ENCODE peak calls at places on chromosomes 6 and 20, in five cellular contexts. I, V, B, R and Y are unnamed samples.

GRCh38 chr6:24840187-24840586 is 41.5 kb upstream of the ARMH2 start:
- DNase-seq in I (no peak), V (no peak), B (no peak), R (no peak), Y (no peak)

GRCh38 chr6:170446841-170447560 is 106.1 kb downstream of the PSMB1 start:
- DNase-seq in I (no peak), V (no peak), B (no peak), R (no peak), Y (peak)

GRCh38 chr6:169323221-169323620 is 69.6 kb upstream of the THBS2 start:
- DNase-seq in I (no peak), V (no peak), B (no peak), R (no peak), Y (no peak)

GRCh38 chr6:14276667-14277404 is 159.3 kb downstream of the CD83 start:
- DNase-seq in I (no peak), V (no peak), B (peak), R (peak), Y (no peak)

GRCh38 chr20:8244637-8245036 is 112.6 kb downstream of the PLCB1 start:
- DNase-seq in I (peak), V (peak), B (no peak), R (no peak), Y (peak)

GRCh38 chr6:108165714-108166663 is at the start of gene NR2E1:
- DNase-seq in I (no peak), V (no peak), B (no peak), R (peak), Y (no peak)

GRCh38 chr6:131281471-131282270 is 146.4 kb downstream of the AKAP7 start:
- DNase-seq in I (peak), V (peak), B (peak), R (no peak), Y (no peak)

GRCh38 chr6:118679293-118679692 is 27.9 kb upstream of the CEP85L start:
- DNase-seq in I (peak), V (peak), B (no peak), R (peak), Y (no peak)

GRCh38 chr20:642398-643174 is 10.4 kb downstream of the SRXN1 start:
- DNase-seq in I (no peak), V (no peak), B (no peak), R (no peak), Y (no peak)

GRCh38 chr20:19757973-19758887 is at the start of gene RIN2:
- DNase-seq in I (peak), V (peak), B (no peak), R (peak), Y (peak)

GRCh38 chr6:5764401-5764955 is 242.2 kb downstream of the NRN1 start:
- DNase-seq in I (peak), V (peak), B (no peak), R (peak), Y (no peak)

GRCh38 chr6:82040405-82041221 is 206.9 kb downstream of the IBTK start:
- DNase-seq in I (peak), V (peak), B (no peak), R (peak), Y (peak)

GRCh38 chr20:6057139-6057538 is 3.3 kb upstream of the LRRN4 start:
- DNase-seq in I (no peak), V (no peak), B (no peak), R (no peak), Y (no peak)

GRCh38 chr6:51468704-51469103 is 618.7 kb downstream of the PKHD1 start:
- DNase-seq in I (no peak), V (no peak), B (no peak), R (no peak), Y (no peak)

GRCh38 chr6:121548146-121548545 is 112.7 kb downstream of the GJA1 start:
- DNase-seq in I (no peak), V (peak), B (no peak), R (no peak), Y (no peak)

GRCh38 chr20:58528412-58528811 is 13.2 kb upstream of the APCDD1L start:
- DNase-seq in I (no peak), V (no peak), B (no peak), R (no peak), Y (no peak)

GRCh38 chr20:62812907-62813200 is 4.0 kb upstream of the COL9A3 start:
- DNase-seq in I (no peak), V (no peak), B (no peak), R (no peak), Y (no peak)

GRCh38 chr20:4375881-4376280 is 345.8 kb upstream of the PRND start:
- DNase-seq in I (peak), V (peak), B (no peak), R (no peak), Y (no peak)

GRCh38 chr6:152746172-152746553 is 4.4 kb upstream of the VIP start:
- DNase-seq in I (peak), V (peak), B (no peak), R (peak), Y (no peak)

GRCh38 chr20:18527836-18528235 is 20.1 kb downstream of the SEC23B start:
- DNase-seq in I (peak), V (no peak), B (no peak), R (peak), Y (no peak)

GRCh38 chr6:53342210-53342609 is 6.5 kb downstream of the ELOVL5 start:
- DNase-seq in I (no peak), V (no peak), B (no peak), R (no peak), Y (no peak)

GRCh38 chr6:136487746-136488145 is 62.5 kb downstream of the MAP7 start:
- DNase-seq in I (peak), V (no peak), B (no peak), R (no peak), Y (no peak)

GRCh38 chr20:22974354-22974753 is 60.8 kb upstream of the SSTR4 start:
- DNase-seq in I (peak), V (peak), B (no peak), R (peak), Y (no peak)

GRCh38 chr20:10090588-10091166 is 55.9 kb downstream of the ANKEF1 start:
- DNase-seq in I (peak), V (peak), B (peak), R (peak), Y (peak)

GRCh38 chr6:145814035-145814500 is 527 bp downstream of the FBXO30 start:
- DNase-seq in I (no peak), V (peak), B (peak), R (peak), Y (no peak)

GRCh38 chr6:156174026-156174880 is 602.9 kb upstream of the ARID1B start:
- DNase-seq in I (no peak), V (no peak), B (no peak), R (no peak), Y (no peak)

GRCh38 chr20:32355417-32355841 is 2.7 kb upstream of the ASXL1 start:
- DNase-seq in I (no peak), V (no peak), B (no peak), R (no peak), Y (no peak)

GRCh38 chr20:17226410-17227198 is at the start of gene PCSK2:
- DNase-seq in I (peak), V (peak), B (no peak), R (peak), Y (peak)

GRCh38 chr20:48697845-48698491 is 129.8 kb downstream of the PREX1 start:
- DNase-seq in I (peak), V (peak), B (no peak), R (peak), Y (peak)

GRCh38 chr6:2848851-2849250 is 7.2 kb upstream of the SERPINB1 start:
- DNase-seq in I (no peak), V (no peak), B (peak), R (no peak), Y (no peak)

GRCh38 chr6:138818496-138819194 is 22.8 kb downstream of the ECT2L start:
- DNase-seq in I (no peak), V (no peak), B (no peak), R (no peak), Y (no peak)

GRCh38 chr20:31705598-31706597 is 16.8 kb downstream of the BCL2L1 start:
- DNase-seq in I (no peak), V (no peak), B (no peak), R (peak), Y (no peak)

GRCh38 chr6:119390276-119390793 is 40.8 kb upstream of the MAN1A1 start:
- DNase-seq in I (peak), V (peak), B (no peak), R (no peak), Y (no peak)

GRCh38 chr20:31708839-31709534 is 13.7 kb downstream of the BCL2L1 start:
- DNase-seq in I (no peak), V (no peak), B (no peak), R (no peak), Y (peak)

GRCh38 chr6:164290101-164290500 is 875.6 kb downstream of the QKI start:
- DNase-seq in I (no peak), V (no peak), B (no peak), R (no peak), Y (no peak)